ENCODE peak calls at places on chromosomes 7 and 10, in five cellular contexts. One of them, this sample, is unnamed.

GRCh38 chr10:63773106-63773505 is 251.9 kb downstream of the REEP3 start:
- DNase-seq in NCI-H2171 treated with DMSO at 0.1 percent for 48 hours: no peak
- DNase-seq in HEK293T: no peak
- DNase-seq in stimulated activated CD4-positive, alpha-beta T cell treated with anti-CD3 and anti-CD28 coated beads, Interleukin-1b, Interleukin-23, amount 100 ng/mL, for 24 hours: no peak
- DNase-seq in renal cortical epithelial cell: no peak
- DNase-seq in this sample: no peak

GRCh38 chr10:14812271-14812670 is 25.6 kb downstream of the CDNF start:
- DNase-seq in HEK293T: no peak
- DNase-seq in stimulated activated CD4-positive, alpha-beta T cell treated with anti-CD3 and anti-CD28 coated beads, Interleukin-1b, Interleukin-23, amount 100 ng/mL, for 24 hours: no peak
- DNase-seq in NCI-H2171 treated with DMSO at 0.1 percent for 48 hours: no peak
- DNase-seq in renal cortical epithelial cell: no peak
- DNase-seq in this sample: no peak

GRCh38 chr10:4532976-4533375 is 293.0 kb upstream of the AKR1E2 start:
- DNase-seq in NCI-H2171 treated with DMSO at 0.1 percent for 48 hours: peak
- DNase-seq in renal cortical epithelial cell: no peak
- DNase-seq in stimulated activated CD4-positive, alpha-beta T cell treated with anti-CD3 and anti-CD28 coated beads, Interleukin-1b, Interleukin-23, amount 100 ng/mL, for 24 hours: no peak
- DNase-seq in HEK293T: no peak
- DNase-seq in this sample: no peak

GRCh38 chr7:129282865-129283264 is 58.0 kb downstream of the AHCYL2 start:
- DNase-seq in NCI-H2171 treated with DMSO at 0.1 percent for 48 hours: no peak
- DNase-seq in renal cortical epithelial cell: no peak
- DNase-seq in stimulated activated CD4-positive, alpha-beta T cell treated with anti-CD3 and anti-CD28 coated beads, Interleukin-1b, Interleukin-23, amount 100 ng/mL, for 24 hours: no peak
- DNase-seq in HEK293T: no peak
- DNase-seq in this sample: no peak

GRCh38 chr7:55164527-55164926 is 145.7 kb downstream of the EGFR start:
- DNase-seq in HEK293T: no peak
- DNase-seq in NCI-H2171 treated with DMSO at 0.1 percent for 48 hours: no peak
- DNase-seq in renal cortical epithelial cell: no peak
- DNase-seq in stimulated activated CD4-positive, alpha-beta T cell treated with anti-CD3 and anti-CD28 coated beads, Interleukin-1b, Interleukin-23, amount 100 ng/mL, for 24 hours: no peak
- DNase-seq in this sample: no peak

GRCh38 chr10:20598590-20598989 is 298.5 kb downstream of the NEBL start:
- DNase-seq in stimulated activated CD4-positive, alpha-beta T cell treated with anti-CD3 and anti-CD28 coated beads, Interleukin-1b, Interleukin-23, amount 100 ng/mL, for 24 hours: no peak
- DNase-seq in NCI-H2171 treated with DMSO at 0.1 percent for 48 hours: no peak
- DNase-seq in renal cortical epithelial cell: peak
- DNase-seq in HEK293T: peak
- DNase-seq in this sample: no peak

GRCh38 chr7:100679129-100679926 is 5.8 kb downstream of the GNB2 start:
- DNase-seq in HEK293T: no peak
- DNase-seq in stimulated activated CD4-positive, alpha-beta T cell treated with anti-CD3 and anti-CD28 coated beads, Interleukin-1b, Interleukin-23, amount 100 ng/mL, for 24 hours: no peak
- DNase-seq in renal cortical epithelial cell: no peak
- DNase-seq in NCI-H2171 treated with DMSO at 0.1 percent for 48 hours: no peak
- DNase-seq in this sample: no peak

GRCh38 chr7:158581440-158582088 is 6.1 kb downstream of the PTPRN2 start:
- DNase-seq in renal cortical epithelial cell: peak
- DNase-seq in NCI-H2171 treated with DMSO at 0.1 percent for 48 hours: no peak
- DNase-seq in HEK293T: no peak
- DNase-seq in stimulated activated CD4-positive, alpha-beta T cell treated with anti-CD3 and anti-CD28 coated beads, Interleukin-1b, Interleukin-23, amount 100 ng/mL, for 24 hours: no peak
- DNase-seq in this sample: no peak

GRCh38 chr7:99997545-99998137 is 17.8 kb upstream of the ZKSCAN1 start:
- DNase-seq in stimulated activated CD4-positive, alpha-beta T cell treated with anti-CD3 and anti-CD28 coated beads, Interleukin-1b, Interleukin-23, amount 100 ng/mL, for 24 hours: peak
- DNase-seq in HEK293T: no peak
- DNase-seq in renal cortical epithelial cell: no peak
- DNase-seq in NCI-H2171 treated with DMSO at 0.1 percent for 48 hours: no peak
- DNase-seq in this sample: no peak